ENCODE peak calls at places on chromosomes 2 and 18, in eight cellular contexts. One of them, this sample, is unnamed. For H3K9me3, the result is how much of the 10 kb centered on the place peaks cover.

GRCh38 chr2:216984937-216985336 is 125.1 kb upstream of the TNP1 start:
- DNase-seq in CD8-positive, alpha-beta T cell: no peak
- DNase-seq in adipocyte: no peak
- DNase-seq in spleen: no peak
- DNase-seq in neuronal stem cell: no peak
- DNase-seq in Panc1: no peak
- DNase-seq in breast epithelium: no peak
- DNase-seq in heart left ventricle: no peak
- DNase-seq in this sample: no peak

GRCh38 chr2:126507425-126507867 is 148.5 kb upstream of the GYPC start:
- DNase-seq in CD8-positive, alpha-beta T cell: no peak
- DNase-seq in adipocyte: no peak
- DNase-seq in spleen: no peak
- DNase-seq in neuronal stem cell: no peak
- DNase-seq in Panc1: no peak
- DNase-seq in breast epithelium: no peak
- DNase-seq in heart left ventricle: no peak
- DNase-seq in this sample: no peak

GRCh38 chr2:222082201-222082600 is 216.6 kb downstream of the PAX3 start:
- DNase-seq in CD8-positive, alpha-beta T cell: no peak
- DNase-seq in adipocyte: no peak
- DNase-seq in spleen: no peak
- DNase-seq in neuronal stem cell: no peak
- DNase-seq in Panc1: no peak
- DNase-seq in breast epithelium: no peak
- DNase-seq in heart left ventricle: no peak
- DNase-seq in this sample: no peak

GRCh38 chr2:47631840-47632398 is 151.0 kb upstream of the MSH6 start:
- DNase-seq in CD8-positive, alpha-beta T cell: no peak
- DNase-seq in adipocyte: peak
- DNase-seq in spleen: no peak
- DNase-seq in neuronal stem cell: no peak
- DNase-seq in Panc1: no peak
- DNase-seq in breast epithelium: no peak
- DNase-seq in heart left ventricle: no peak
- DNase-seq in this sample: peak

GRCh38 chr2:104857262-104858221 is 3.6 kb downstream of the POU3F3 start:
- DNase-seq in CD8-positive, alpha-beta T cell: no peak
- DNase-seq in adipocyte: no peak
- DNase-seq in spleen: no peak
- DNase-seq in neuronal stem cell: no peak
- DNase-seq in Panc1: no peak
- DNase-seq in breast epithelium: no peak
- DNase-seq in heart left ventricle: no peak
- DNase-seq in this sample: peak

GRCh38 chr2:88765154-88765948 is 73.9 kb downstream of the RPIA start:
- DNase-seq in CD8-positive, alpha-beta T cell: no peak
- DNase-seq in adipocyte: peak
- DNase-seq in spleen: peak
- DNase-seq in neuronal stem cell: peak
- DNase-seq in Panc1: no peak
- DNase-seq in breast epithelium: no peak
- DNase-seq in heart left ventricle: peak
- DNase-seq in this sample: peak

GRCh38 chr18:74498712-74499629 is 2.8 kb downstream of the CNDP2 start:
- DNase-seq in CD8-positive, alpha-beta T cell: peak
- DNase-seq in adipocyte: no peak
- DNase-seq in spleen: peak
- DNase-seq in neuronal stem cell: no peak
- DNase-seq in Panc1: no peak
- DNase-seq in breast epithelium: no peak
- DNase-seq in heart left ventricle: peak
- DNase-seq in this sample: peak

GRCh38 chr18:46243095-46243494 is 138.9 kb downstream of the HAUS1 start:
- DNase-seq in CD8-positive, alpha-beta T cell: no peak
- DNase-seq in adipocyte: no peak
- DNase-seq in spleen: no peak
- DNase-seq in neuronal stem cell: no peak
- DNase-seq in Panc1: no peak
- DNase-seq in breast epithelium: no peak
- DNase-seq in heart left ventricle: no peak
- DNase-seq in this sample: no peak

GRCh38 chr18:76994086-76994654 is 138.4 kb downstream of the MBP start:
- DNase-seq in CD8-positive, alpha-beta T cell: no peak
- DNase-seq in adipocyte: no peak
- DNase-seq in spleen: peak
- DNase-seq in neuronal stem cell: no peak
- DNase-seq in Panc1: no peak
- DNase-seq in breast epithelium: no peak
- DNase-seq in heart left ventricle: no peak
- DNase-seq in this sample: no peak

GRCh38 chr2:219569635-219570034 is 1.7 kb downstream of the OBSL1 start:
- DNase-seq in CD8-positive, alpha-beta T cell: no peak
- DNase-seq in adipocyte: no peak
- DNase-seq in spleen: no peak
- DNase-seq in neuronal stem cell: no peak
- DNase-seq in Panc1: no peak
- DNase-seq in breast epithelium: no peak
- DNase-seq in heart left ventricle: no peak
- DNase-seq in this sample: no peak

GRCh38 chr2:210528716-210529115 is 27.7 kb upstream of the CPS1 start:
- DNase-seq in CD8-positive, alpha-beta T cell: no peak
- DNase-seq in adipocyte: peak
- DNase-seq in spleen: no peak
- DNase-seq in neuronal stem cell: no peak
- DNase-seq in Panc1: no peak
- DNase-seq in breast epithelium: no peak
- DNase-seq in heart left ventricle: no peak
- DNase-seq in this sample: no peak
- H3K9me3 ChIP-seq in CD8-positive, alpha-beta T cell: under half
- H3K9me3 ChIP-seq in adipocyte: under half
- H3K9me3 ChIP-seq in spleen: under half
- H3K9me3 ChIP-seq in neuronal stem cell: under half
- H3K9me3 ChIP-seq in Panc1: under half
- H3K9me3 ChIP-seq in breast epithelium: under half
- H3K9me3 ChIP-seq in heart left ventricle: under half
- H3K9me3 ChIP-seq in this sample: under half

GRCh38 chr2:189341077-189341476 is 100.2 kb upstream of the WDR75 start:
- DNase-seq in CD8-positive, alpha-beta T cell: no peak
- DNase-seq in adipocyte: no peak
- DNase-seq in spleen: no peak
- DNase-seq in neuronal stem cell: no peak
- DNase-seq in Panc1: no peak
- DNase-seq in breast epithelium: no peak
- DNase-seq in heart left ventricle: no peak
- DNase-seq in this sample: no peak
- H3K9me3 ChIP-seq in CD8-positive, alpha-beta T cell: under half
- H3K9me3 ChIP-seq in adipocyte: under half
- H3K9me3 ChIP-seq in spleen: under half
- H3K9me3 ChIP-seq in neuronal stem cell: under half
- H3K9me3 ChIP-seq in Panc1: under half
- H3K9me3 ChIP-seq in breast epithelium: under half
- H3K9me3 ChIP-seq in heart left ventricle: under half
- H3K9me3 ChIP-seq in this sample: under half

GRCh38 chr2:228540976-228541375 is 359.5 kb upstream of the SPHKAP start:
- DNase-seq in CD8-positive, alpha-beta T cell: no peak
- DNase-seq in adipocyte: no peak
- DNase-seq in spleen: no peak
- DNase-seq in neuronal stem cell: no peak
- DNase-seq in Panc1: no peak
- DNase-seq in breast epithelium: no peak
- DNase-seq in heart left ventricle: no peak
- DNase-seq in this sample: no peak

GRCh38 chr2:228541794-228542193 is 360.3 kb upstream of the SPHKAP start:
- DNase-seq in CD8-positive, alpha-beta T cell: no peak
- DNase-seq in adipocyte: no peak
- DNase-seq in spleen: no peak
- DNase-seq in neuronal stem cell: no peak
- DNase-seq in Panc1: no peak
- DNase-seq in breast epithelium: no peak
- DNase-seq in heart left ventricle: no peak
- DNase-seq in this sample: no peak

GRCh38 chr2:228545041-228545440 is 363.6 kb upstream of the SPHKAP start:
- DNase-seq in CD8-positive, alpha-beta T cell: no peak
- DNase-seq in adipocyte: peak
- DNase-seq in spleen: no peak
- DNase-seq in neuronal stem cell: no peak
- DNase-seq in Panc1: no peak
- DNase-seq in breast epithelium: no peak
- DNase-seq in heart left ventricle: no peak
- DNase-seq in this sample: no peak

GRCh38 chr2:228543117-228543516 is 361.6 kb upstream of the SPHKAP start:
- DNase-seq in CD8-positive, alpha-beta T cell: no peak
- DNase-seq in adipocyte: no peak
- DNase-seq in spleen: no peak
- DNase-seq in neuronal stem cell: no peak
- DNase-seq in Panc1: no peak
- DNase-seq in breast epithelium: no peak
- DNase-seq in heart left ventricle: no peak
- DNase-seq in this sample: no peak

GRCh38 chr2:228542277-228542676 is 360.8 kb upstream of the SPHKAP start:
- DNase-seq in CD8-positive, alpha-beta T cell: no peak
- DNase-seq in adipocyte: no peak
- DNase-seq in spleen: no peak
- DNase-seq in neuronal stem cell: no peak
- DNase-seq in Panc1: no peak
- DNase-seq in breast epithelium: no peak
- DNase-seq in heart left ventricle: no peak
- DNase-seq in this sample: no peak
- H3K9me3 ChIP-seq in CD8-positive, alpha-beta T cell: under half
- H3K9me3 ChIP-seq in adipocyte: under half
- H3K9me3 ChIP-seq in spleen: under half
- H3K9me3 ChIP-seq in neuronal stem cell: under half
- H3K9me3 ChIP-seq in Panc1: under half
- H3K9me3 ChIP-seq in breast epithelium: under half
- H3K9me3 ChIP-seq in heart left ventricle: under half
- H3K9me3 ChIP-seq in this sample: under half

GRCh38 chr2:122808286-122808969 is 1053.0 kb downstream of the TSN start:
- DNase-seq in CD8-positive, alpha-beta T cell: no peak
- DNase-seq in adipocyte: no peak
- DNase-seq in spleen: no peak
- DNase-seq in neuronal stem cell: no peak
- DNase-seq in Panc1: no peak
- DNase-seq in breast epithelium: no peak
- DNase-seq in heart left ventricle: no peak
- DNase-seq in this sample: no peak

GRCh38 chr2:122799391-122799790 is 1043.9 kb downstream of the TSN start:
- DNase-seq in CD8-positive, alpha-beta T cell: no peak
- DNase-seq in adipocyte: no peak
- DNase-seq in spleen: no peak
- DNase-seq in neuronal stem cell: no peak
- DNase-seq in Panc1: no peak
- DNase-seq in breast epithelium: no peak
- DNase-seq in heart left ventricle: no peak
- DNase-seq in this sample: no peak

GRCh38 chr2:122804494-122804893 is 1049.0 kb downstream of the TSN start:
- DNase-seq in CD8-positive, alpha-beta T cell: no peak
- DNase-seq in adipocyte: no peak
- DNase-seq in spleen: no peak
- DNase-seq in neuronal stem cell: no peak
- DNase-seq in Panc1: peak
- DNase-seq in breast epithelium: no peak
- DNase-seq in heart left ventricle: no peak
- DNase-seq in this sample: no peak

DNA sequence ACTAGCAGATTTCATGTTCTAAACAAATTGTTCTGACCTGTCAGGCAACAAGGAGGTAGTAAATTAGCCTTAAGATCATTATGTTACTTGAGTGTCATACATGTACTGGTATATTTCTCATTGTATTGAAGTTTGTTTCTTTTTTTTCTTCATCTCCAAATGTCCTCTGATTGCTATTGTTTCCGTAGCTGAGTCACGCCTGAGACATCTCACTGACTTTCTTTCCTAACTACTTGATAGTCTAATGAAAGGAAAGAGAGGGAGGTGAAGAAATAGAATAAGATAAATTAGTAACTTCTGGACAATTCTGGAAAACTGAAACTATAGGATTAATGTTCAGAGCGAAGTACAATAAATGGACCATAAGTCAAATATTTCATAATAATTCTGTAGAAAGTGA is 1049.9 kb downstream of the TSN start:
- DNase-seq in CD8-positive, alpha-beta T cell: no peak
- DNase-seq in adipocyte: no peak
- DNase-seq in spleen: no peak
- DNase-seq in neuronal stem cell: no peak
- DNase-seq in Panc1: no peak
- DNase-seq in breast epithelium: no peak
- DNase-seq in heart left ventricle: no peak
- DNase-seq in this sample: no peak
- H3K9me3 ChIP-seq in CD8-positive, alpha-beta T cell: under half
- H3K9me3 ChIP-seq in adipocyte: under half
- H3K9me3 ChIP-seq in spleen: under half
- H3K9me3 ChIP-seq in neuronal stem cell: under half
- H3K9me3 ChIP-seq in Panc1: under half
- H3K9me3 ChIP-seq in breast epithelium: under half
- H3K9me3 ChIP-seq in heart left ventricle: under half
- H3K9me3 ChIP-seq in this sample: under half